ENCODE peak calls at places on chromosomes 1 and 21, in ten cellular contexts. V is NCI-H1694; N is tibial artery; S is stimulated activated CD8-positive, alpha-beta memory T cell treated with anti-CD3 and anti-CD28 coated beads, Interleukin-12 subunit alpha, Interleukin-12 subunit beta, amount 100 ng/mL, for 1 hour; J is tibial nerve; Y is activated T-cell treated with anti-CD3 and anti-CD28 coated beads for 1 hour; T is NCI-H460; Q is D721Med; C is GM23338; A is COR-L47. M is an unnamed sample.

GRCh38 chr1:230572121-230573083 is 69.9 kb upstream of the COG2 start:
- DNase-seq in V (no peak), N (no peak), S (no peak), J (no peak), Y (no peak), T (no peak), Q (no peak), C (peak; percentile 33), A (no peak), M (no peak)

GRCh38 chr1:150551049-150551783 is 2.0 kb downstream of the ADAMTSL4 start:
- DNase-seq in V (no peak), N (no peak), S (no peak), J (no peak), Y (no peak), T (no peak), Q (no peak), C (no peak), A (no peak), M (no peak)

GRCh38 chr21:36385909-36386642 is 884 bp downstream of the CHAF1B start:
- DNase-seq in V (no peak), N (no peak), S (no peak), J (no peak), Y (no peak), T (no peak), Q (no peak), C (peak; percentile 7), A (no peak), M (no peak)

GRCh38 chr1:202551683-202552082 is 158.6 kb downstream of the SYT2 start:
- DNase-seq in V (no peak), N (no peak), S (no peak), J (no peak), Y (no peak), T (no peak), Q (no peak), C (no peak), A (no peak), M (no peak)

GRCh38 chr1:209010831-209011230 is 572.7 kb upstream of the CAMK1G start:
- DNase-seq in V (no peak), N (no peak), S (no peak), J (no peak), Y (no peak), T (no peak), Q (no peak), C (no peak), A (no peak), M (no peak)

GRCh38 chr1:13901597-13901996 is 201.6 kb downstream of the PRDM2 start:
- DNase-seq in V (no peak), N (no peak), S (no peak), J (no peak), Y (no peak), T (no peak), Q (no peak), C (no peak), A (no peak), M (no peak)

GRCh38 chr1:173870252-173871075 is 2.3 kb downstream of the ZBTB37 start:
- DNase-seq in V (no peak), N (no peak), S (no peak), J (no peak), Y (no peak), T (no peak), Q (no peak), C (no peak), A (no peak), M (peak; percentile 75)

GRCh38 chr1:41152622-41153044 is 89.5 kb downstream of the SCMH1 start:
- DNase-seq in V (no peak), N (peak; percentile 31), S (no peak), J (no peak), Y (no peak), T (peak; percentile 22), Q (no peak), C (no peak), A (no peak), M (no peak)

GRCh38 chr1:226676381-226676780 is 62.7 kb downstream of the ITPKB start:
- DNase-seq in V (no peak), N (no peak), S (no peak), J (peak; percentile 42), Y (no peak), T (no peak), Q (no peak), C (no peak), A (no peak), M (no peak)

GRCh38 chr1:59180715-59181114 is 116.2 kb upstream of the FGGY start:
- DNase-seq in V (no peak), N (no peak), S (no peak), J (no peak), Y (no peak), T (no peak), Q (no peak), C (no peak), A (no peak), M (no peak)

GRCh38 chr1:10045480-10046355 is 13.0 kb downstream of the UBE4B start:
- DNase-seq in V (no peak), N (no peak), S (no peak), J (no peak), Y (no peak), T (no peak), Q (no peak), C (no peak), A (no peak), M (no peak)

GRCh38 chr1:108531429-108531828 is 28.5 kb upstream of the EEIG2 start:
- DNase-seq in V (peak; percentile 63), N (no peak), S (no peak), J (no peak), Y (no peak), T (no peak), Q (no peak), C (no peak), A (no peak), M (no peak)

GRCh38 chr1:183284086-183284485 is 98.0 kb downstream of the LAMC2 start:
- DNase-seq in V (no peak), N (no peak), S (no peak), J (no peak), Y (no peak), T (no peak), Q (no peak), C (no peak), A (no peak), M (no peak)

GRCh38 chr1:169062152-169062551 is 44.3 kb upstream of the ATP1B1 start:
- DNase-seq in V (no peak), N (no peak), S (no peak), J (no peak), Y (no peak), T (no peak), Q (no peak), C (no peak), A (no peak), M (no peak)

GRCh38 chr21:32319012-32319411 is 20.4 kb downstream of the MRAP start:
- DNase-seq in V (no peak), N (no peak), S (no peak), J (no peak), Y (no peak), T (no peak), Q (no peak), C (no peak), A (no peak), M (no peak)

GRCh38 chr1:58927026-58927721 is 143.3 kb upstream of the JUN start:
- DNase-seq in V (no peak), N (no peak), S (no peak), J (no peak), Y (no peak), T (no peak), Q (no peak), C (no peak), A (no peak), M (peak; percentile 39)

GRCh38 chr1:86527306-86527705 is 19.6 kb upstream of the CLCA4 start:
- DNase-seq in V (no peak), N (no peak), S (no peak), J (no peak), Y (no peak), T (no peak), Q (no peak), C (no peak), A (no peak), M (no peak)

GRCh38 chr1:14794136-14794768 is 195.8 kb downstream of the KAZN start:
- DNase-seq in V (no peak), N (no peak), S (no peak), J (no peak), Y (no peak), T (no peak), Q (no peak), C (no peak), A (no peak), M (no peak)

GRCh38 chr1:224621813-224622682 is 5.9 kb downstream of the CNIH3 start:
- DNase-seq in V (no peak), N (no peak), S (no peak), J (no peak), Y (no peak), T (no peak), Q (no peak), C (no peak), A (no peak), M (no peak)

GRCh38 chr21:46000731-46001641 is 19.4 kb downstream of the COL6A1 start:
- DNase-seq in V (no peak), N (peak; percentile 18), S (no peak), J (no peak), Y (no peak), T (no peak), Q (no peak), C (no peak), A (no peak), M (no peak)

GRCh38 chr21:36235058-36235582 is 78.5 kb downstream of the DOP1B start:
- DNase-seq in V (no peak), N (no peak), S (no peak), J (no peak), Y (no peak), T (no peak), Q (no peak), C (no peak), A (no peak), M (no peak)

GRCh38 chr1:77322061-77322900 is 40.5 kb downstream of the AK5 start:
- DNase-seq in V (no peak), N (no peak), S (no peak), J (no peak), Y (no peak), T (peak; percentile 13), Q (no peak), C (peak; percentile 55), A (no peak), M (no peak)

GRCh38 chr1:237705462-237705861 is 185.3 kb downstream of the ZP4 start:
- DNase-seq in V (no peak), N (no peak), S (no peak), J (no peak), Y (no peak), T (no peak), Q (no peak), C (no peak), A (no peak), M (no peak)

GRCh38 chr1:3081171-3081683 is 12.2 kb downstream of the PRDM16 start:
- DNase-seq in V (no peak), N (no peak), S (no peak), J (no peak), Y (no peak), T (no peak), Q (no peak), C (no peak), A (no peak), M (no peak)

GRCh38 chr1:233668725-233669294 is 54.9 kb downstream of the KCNK1 start:
- DNase-seq in V (no peak), N (no peak), S (no peak), J (no peak), Y (no peak), T (no peak), Q (no peak), C (no peak), A (peak; percentile 20), M (no peak)

GRCh38 chr21:31143021-31143420 is 104.7 kb upstream of the KRTAP19-8 start:
- DNase-seq in V (no peak), N (no peak), S (no peak), J (no peak), Y (no peak), T (no peak), Q (no peak), C (no peak), A (no peak), M (no peak)

GRCh38 chr21:31752352-31752751 is 20.4 kb upstream of the SCAF4 start:
- DNase-seq in V (no peak), N (no peak), S (no peak), J (no peak), Y (no peak), T (no peak), Q (no peak), C (no peak), A (no peak), M (no peak)

GRCh38 chr1:33010946-33011731 is 25.5 kb downstream of the AK2 start:
- DNase-seq in V (no peak), N (peak; percentile 50), S (no peak), J (peak; percentile 73), Y (no peak), T (no peak), Q (no peak), C (no peak), A (no peak), M (no peak)

M was measured in stimulated activated effector memory CD8-positive, alpha-beta T cell treated with anti-CD3 and anti-CD28 coated beads, Interleukin-12 subunit alpha, Interleukin-12 subunit beta, amount 100 ng/mL, for 72 hours.